ENCODE peak calls at places on chromosomes 16 and 17, in ten cellular contexts. P is endothelial cell; T is A172; E is MM.1S; N is progenitor cell of endocrine pancreas; Q is NCI-H1930; U is ovary; H is GM04504; F is activated CD4-positive, CD25-positive, alpha-beta regulatory T cell; O is GM23248. S is an unnamed sample.

GRCh38 chr17:73568934-73569333 is 75.3 kb downstream of the SDK2 start:
- DNase-seq in P (no peak), U (no peak), Q (no peak), H (no peak), T (no peak), F (no peak), N (no peak), O (no peak), E (no peak), S (no peak)

GRCh38 chr16:72202014-72202413 is 30.1 kb upstream of the PMFBP1 start:
- DNase-seq in H (no peak), F (no peak), O (peak; percentile 34), N (no peak), U (no peak), Q (no peak), T (peak; percentile 49), E (no peak), P (no peak), S (no peak)

GRCh38 chr16:85798901-85799496 is 345 bp downstream of the EMC8 start:
- DNase-seq in U (no peak), N (peak; percentile 34), H (no peak), O (peak; percentile 68), E (no peak), Q (no peak), P (peak; percentile 29), F (no peak), T (no peak), S (no peak)

GRCh38 chr17:30550512-30551273 is 73.5 kb downstream of the GOSR1 start:
- DNase-seq in O (peak; percentile 35), E (no peak), T (peak; percentile 87), Q (no peak), N (no peak), F (no peak), U (peak; percentile 8), P (no peak), H (no peak), S (no peak)

GRCh38 chr17:77831497-77832179 is 126.9 kb upstream of the TNRC6C start:
- DNase-seq in O (peak; percentile 91), Q (no peak), N (no peak), P (no peak), T (peak; percentile 74), H (no peak), F (no peak), U (peak; percentile 27), E (no peak), S (no peak)

GRCh38 chr16:54362801-54363200 is 76.2 kb upstream of the IRX3 start:
- DNase-seq in N (no peak), P (no peak), T (no peak), Q (no peak), H (no peak), F (no peak), U (no peak), O (no peak), E (no peak), S (no peak)

GRCh38 chr17:18143044-18143936 is 34.7 kb downstream of the MYO15A start:
- DNase-seq in F (no peak), N (no peak), H (no peak), U (no peak), O (peak; percentile 54), P (peak; percentile 46), T (no peak), E (no peak), Q (peak; percentile 9), S (no peak)

GRCh38 chr17:76405607-76405966 is 21.2 kb downstream of the SPHK1 start:
- DNase-seq in H (no peak), E (no peak), U (peak; percentile 45), T (no peak), N (no peak), Q (no peak), O (no peak), F (no peak), P (no peak), S (no peak)

GRCh38 chr16:17269434-17269833 is 201.3 kb downstream of the XYLT1 start:
- DNase-seq in P (no peak), H (no peak), O (peak; percentile 75), U (no peak), F (no peak), N (no peak), Q (no peak), T (no peak), E (no peak), S (no peak)

GRCh38 chr17:10772425-10773380 is 31.2 kb downstream of the TMEM238L start:
- DNase-seq in F (peak; percentile 4), O (no peak), P (peak; percentile 47), H (no peak), N (no peak), U (no peak), T (no peak), Q (no peak), E (peak; percentile 45), S (no peak)

GRCh38 chr17:37406635-37407455 is at the start of the genes ACACA and TADA2A:
- DNase-seq in O (peak; percentile 93), N (peak; percentile 66), Q (peak; percentile 79), T (peak; percentile 73), H (peak; percentile 57), F (peak; percentile 54), P (peak; percentile 79), U (peak; percentile 81), E (peak; percentile 88), S (peak; percentile 92)